ENCODE peak calls at places on chromosomes 12 and 14, in six cellular contexts. One of them, this sample, is unnamed.

GRCh38 chr12:105916698-105917059 is 222.1 kb downstream of the NUAK1 start:
- DNase-seq in activated naive CD4-positive, alpha-beta T cell treated with anti-CD3 and anti-CD28 coated beads for 36 hours: no peak
- DNase-seq in lung: no peak
- DNase-seq in M059J: no peak
- DNase-seq in AG04449: no peak
- DNase-seq in mucosa of gallbladder: no peak
- DNase-seq in this sample: no peak

GRCh38 chr14:72500234-72500838 is 393.6 kb downstream of the DPF3 start:
- DNase-seq in activated naive CD4-positive, alpha-beta T cell treated with anti-CD3 and anti-CD28 coated beads for 36 hours: no peak
- DNase-seq in M059J: peak; percentile 41
- DNase-seq in AG04449: no peak
- DNase-seq in mucosa of gallbladder: no peak
- DNase-seq in lung: no peak
- DNase-seq in this sample: no peak

GRCh38 chr14:104557766-104558165 is 21.8 kb upstream of the C14orf180 start:
- DNase-seq in M059J: no peak
- DNase-seq in activated naive CD4-positive, alpha-beta T cell treated with anti-CD3 and anti-CD28 coated beads for 36 hours: no peak
- DNase-seq in AG04449: no peak
- DNase-seq in lung: no peak
- DNase-seq in mucosa of gallbladder: no peak
- DNase-seq in this sample: no peak

GRCh38 chr12:202081-202731 is 11.8 kb downstream of the SLC6A12 start:
- DNase-seq in AG04449: no peak
- DNase-seq in activated naive CD4-positive, alpha-beta T cell treated with anti-CD3 and anti-CD28 coated beads for 36 hours: no peak
- DNase-seq in M059J: no peak
- DNase-seq in mucosa of gallbladder: no peak
- DNase-seq in lung: no peak
- DNase-seq in this sample: no peak

GRCh38 chr14:28671425-28671824 is 95.2 kb upstream of the FOXG1 start:
- DNase-seq in M059J: peak; percentile 71
- DNase-seq in activated naive CD4-positive, alpha-beta T cell treated with anti-CD3 and anti-CD28 coated beads for 36 hours: no peak
- DNase-seq in mucosa of gallbladder: no peak
- DNase-seq in AG04449: no peak
- DNase-seq in lung: no peak
- DNase-seq in this sample: no peak

GRCh38 chr12:91219511-91219910 is 36.9 kb upstream of the DCN start:
- DNase-seq in mucosa of gallbladder: no peak
- DNase-seq in M059J: peak; percentile 74
- DNase-seq in AG04449: no peak
- DNase-seq in activated naive CD4-positive, alpha-beta T cell treated with anti-CD3 and anti-CD28 coated beads for 36 hours: no peak
- DNase-seq in lung: no peak
- DNase-seq in this sample: no peak

GRCh38 chr14:58501214-58501816 is 73.8 kb downstream of the KIAA0586 start:
- DNase-seq in lung: no peak
- DNase-seq in M059J: peak; percentile 58
- DNase-seq in mucosa of gallbladder: peak; percentile 17
- DNase-seq in AG04449: peak; percentile 74
- DNase-seq in activated naive CD4-positive, alpha-beta T cell treated with anti-CD3 and anti-CD28 coated beads for 36 hours: peak; percentile 52
- DNase-seq in this sample: no peak

GRCh38 chr14:31660191-31660590 is 99.0 kb downstream of the NUBPL start:
- DNase-seq in lung: no peak
- DNase-seq in AG04449: no peak
- DNase-seq in mucosa of gallbladder: no peak
- DNase-seq in M059J: no peak
- DNase-seq in activated naive CD4-positive, alpha-beta T cell treated with anti-CD3 and anti-CD28 coated beads for 36 hours: no peak
- DNase-seq in this sample: no peak

GRCh38 chr12:67477682-67478265 is 170.8 kb upstream of the DYRK2 start:
- DNase-seq in M059J: peak; percentile 66
- DNase-seq in lung: no peak
- DNase-seq in AG04449: no peak
- DNase-seq in activated naive CD4-positive, alpha-beta T cell treated with anti-CD3 and anti-CD28 coated beads for 36 hours: no peak
- DNase-seq in mucosa of gallbladder: no peak
- DNase-seq in this sample: no peak

GRCh38 chr12:51921017-51921725 is 13.9 kb downstream of the ACVRL1 start:
- DNase-seq in lung: no peak
- DNase-seq in AG04449: no peak
- DNase-seq in M059J: no peak
- DNase-seq in mucosa of gallbladder: no peak
- DNase-seq in activated naive CD4-positive, alpha-beta T cell treated with anti-CD3 and anti-CD28 coated beads for 36 hours: no peak
- DNase-seq in this sample: no peak

GRCh38 chr12:11863478-11863906 is 207.2 kb upstream of the BCL2L14 start:
- DNase-seq in activated naive CD4-positive, alpha-beta T cell treated with anti-CD3 and anti-CD28 coated beads for 36 hours: no peak
- DNase-seq in lung: no peak
- DNase-seq in mucosa of gallbladder: peak; percentile 43
- DNase-seq in AG04449: no peak
- DNase-seq in M059J: no peak
- DNase-seq in this sample: peak; percentile 32

GRCh38 chr12:42958271-42958674 is 368.7 kb upstream of the PRICKLE1 start:
- DNase-seq in AG04449: no peak
- DNase-seq in activated naive CD4-positive, alpha-beta T cell treated with anti-CD3 and anti-CD28 coated beads for 36 hours: no peak
- DNase-seq in mucosa of gallbladder: no peak
- DNase-seq in lung: no peak
- DNase-seq in M059J: peak; percentile 67
- DNase-seq in this sample: no peak

GRCh38 chr12:94954029-94954685 is 49.3 kb downstream of the NDUFA12 start:
- DNase-seq in AG04449: no peak
- DNase-seq in activated naive CD4-positive, alpha-beta T cell treated with anti-CD3 and anti-CD28 coated beads for 36 hours: no peak
- DNase-seq in M059J: peak; percentile 77
- DNase-seq in lung: no peak
- DNase-seq in mucosa of gallbladder: peak; percentile 12
- DNase-seq in this sample: no peak

GRCh38 chr14:76710093-76711010 is 50.9 kb upstream of the VASH1 start:
- DNase-seq in lung: no peak
- DNase-seq in AG04449: no peak
- DNase-seq in M059J: peak; percentile 49
- DNase-seq in activated naive CD4-positive, alpha-beta T cell treated with anti-CD3 and anti-CD28 coated beads for 36 hours: peak; percentile 53
- DNase-seq in mucosa of gallbladder: no peak
- DNase-seq in this sample: peak; percentile 39

GRCh38 chr12:62530596-62530995 is 64.0 kb downstream of the MON2 start:
- DNase-seq in M059J: peak; percentile 9
- DNase-seq in AG04449: peak; percentile 83
- DNase-seq in lung: no peak
- DNase-seq in activated naive CD4-positive, alpha-beta T cell treated with anti-CD3 and anti-CD28 coated beads for 36 hours: no peak
- DNase-seq in mucosa of gallbladder: no peak
- DNase-seq in this sample: no peak

GRCh38 chr14:101120636-101121398 is 217.3 kb upstream of the RTL1 start:
- DNase-seq in lung: peak; percentile 55
- DNase-seq in activated naive CD4-positive, alpha-beta T cell treated with anti-CD3 and anti-CD28 coated beads for 36 hours: peak; percentile 69
- DNase-seq in M059J: no peak
- DNase-seq in mucosa of gallbladder: peak; percentile 32
- DNase-seq in AG04449: no peak
- DNase-seq in this sample: no peak

GRCh38 chr12:100512692-100513091 is 39.0 kb downstream of the NR1H4 start:
- DNase-seq in activated naive CD4-positive, alpha-beta T cell treated with anti-CD3 and anti-CD28 coated beads for 36 hours: no peak
- DNase-seq in mucosa of gallbladder: no peak
- DNase-seq in M059J: no peak
- DNase-seq in lung: no peak
- DNase-seq in AG04449: no peak
- DNase-seq in this sample: no peak

GRCh38 chr14:74135386-74135785 is 50.6 kb downstream of the LIN52 start:
- DNase-seq in M059J: peak; percentile 49
- DNase-seq in mucosa of gallbladder: no peak
- DNase-seq in activated naive CD4-positive, alpha-beta T cell treated with anti-CD3 and anti-CD28 coated beads for 36 hours: no peak
- DNase-seq in AG04449: peak; percentile 14
- DNase-seq in lung: no peak
- DNase-seq in this sample: no peak

GRCh38 chr12:51833446-51834227 is 14.9 kb downstream of the FIGNL2 start:
- DNase-seq in M059J: no peak
- DNase-seq in activated naive CD4-positive, alpha-beta T cell treated with anti-CD3 and anti-CD28 coated beads for 36 hours: no peak
- DNase-seq in AG04449: no peak
- DNase-seq in mucosa of gallbladder: no peak
- DNase-seq in lung: no peak
- DNase-seq in this sample: no peak

GRCh38 chr12:9104767-9105423 is 10.8 kb downstream of the A2M start:
- DNase-seq in lung: no peak
- DNase-seq in activated naive CD4-positive, alpha-beta T cell treated with anti-CD3 and anti-CD28 coated beads for 36 hours: no peak
- DNase-seq in M059J: no peak
- DNase-seq in mucosa of gallbladder: no peak
- DNase-seq in AG04449: no peak
- DNase-seq in this sample: no peak

GRCh38 chr14:105145381-105146180 is 23.0 kb downstream of the JAG2 start:
- DNase-seq in M059J: no peak
- DNase-seq in mucosa of gallbladder: no peak
- DNase-seq in activated naive CD4-positive, alpha-beta T cell treated with anti-CD3 and anti-CD28 coated beads for 36 hours: no peak
- DNase-seq in AG04449: no peak
- DNase-seq in lung: no peak
- DNase-seq in this sample: no peak

This sample was measured in head of caudate nucleus.